ENCODE peak calls at places on chromosomes 6 and 20, in seven cellular contexts. Y is PC-3, T is psoas muscle, K is endothelial cell, L is brain microvascular endothelial cell, I is GM13977, G is AG04450. O is an unnamed sample.
A peak's percentile ranks its signal among the peaks of the same experiment; 100 is the strongest.

GRCh38 chr6:89311853-89312531 is 3.1 kb downstream of the GABRR2 start:
- DNase-seq in K (peak; percentile 54), Y (peak; percentile 48), G (no peak), T (peak; percentile 68), I (no peak), L (peak; percentile 33), O (no peak)

GRCh38 chr6:22643780-22644179 is 74.4 kb downstream of the HDGFL1 start:
- DNase-seq in G (no peak), L (no peak), T (no peak), Y (no peak), K (no peak), I (no peak), O (no peak)

GRCh38 chr6:53005667-53006250 is 10.7 kb upstream of the GSTA4 start:
- DNase-seq in G (no peak), I (no peak), Y (no peak), L (no peak), K (no peak), T (no peak), O (no peak)

GRCh38 chr6:83430606-83431544 is at the start of gene ME1:
- DNase-seq in Y (peak; percentile 88), I (peak; percentile 74), G (peak; percentile 43), L (peak; percentile 78), K (peak; percentile 63), T (peak; percentile 93), O (peak; percentile 81)

GRCh38 chr6:151036869-151037680 is 171.6 kb downstream of the MTHFD1L start:
- DNase-seq in G (no peak), T (no peak), K (no peak), Y (peak; percentile 67), I (no peak), L (peak; percentile 82), O (no peak)

GRCh38 chr20:36548006-36548315 is 6.6 kb downstream of the MYL9 start:
- DNase-seq in K (peak; percentile 40), I (no peak), Y (no peak), G (no peak), T (peak; percentile 50), L (no peak), O (peak; percentile 10)

GRCh38 chr6:52254731-52255378 is 10.6 kb upstream of the IL17F start:
- DNase-seq in L (no peak), G (no peak), Y (no peak), T (no peak), I (no peak), K (no peak), O (peak; percentile 25)

GRCh38 chr6:161133973-161134372 is 139.9 kb downstream of the AGPAT4 start:
- DNase-seq in K (no peak), L (no peak), Y (no peak), G (no peak), I (no peak), T (no peak), O (no peak)

GRCh38 chr6:56172144-56172543 is 75.2 kb downstream of the COL21A1 start:
- DNase-seq in G (no peak), L (no peak), Y (no peak), I (no peak), K (no peak), T (no peak), O (no peak)

GRCh38 chr6:3405182-3405518 is 51.7 kb downstream of the SLC22A23 start:
- DNase-seq in I (no peak), K (no peak), T (no peak), L (no peak), Y (peak; percentile 51), G (no peak), O (no peak)

GRCh38 chr6:81895511-81896185 is 143.2 kb upstream of the TENT5A start:
- DNase-seq in L (peak; percentile 81), Y (peak; percentile 53), I (no peak), K (no peak), G (peak; percentile 59), T (no peak), O (no peak)

GRCh38 chr6:17899491-17899890 is 87.9 kb downstream of the KIF13A start:
- DNase-seq in I (no peak), Y (no peak), G (no peak), K (no peak), L (no peak), T (no peak), O (no peak)

GRCh38 chr6:156773476-156773875 is 3.7 kb upstream of the ARID1B start:
- DNase-seq in T (no peak), Y (no peak), I (no peak), K (no peak), L (no peak), G (no peak), O (no peak)

DNA sequence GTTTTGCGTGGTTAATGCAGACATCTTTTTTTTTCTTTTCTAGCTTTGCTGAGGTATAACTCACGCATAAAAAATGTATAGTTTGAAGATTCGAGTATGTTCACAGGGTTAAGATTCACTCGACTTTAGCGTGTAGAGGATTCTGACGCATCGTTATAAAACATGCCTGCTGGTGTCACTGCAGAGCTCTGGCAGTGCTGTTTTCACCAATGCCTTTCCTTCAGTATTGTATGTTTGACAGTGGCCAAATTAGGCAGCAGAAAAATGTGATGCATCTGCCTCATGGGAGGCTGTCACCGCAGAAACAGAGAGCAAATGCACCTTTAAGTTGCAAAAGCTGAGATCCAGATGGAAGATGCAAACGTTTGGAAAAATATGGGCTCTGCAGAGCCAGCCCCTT is 18.0 kb upstream of the SIRPB2 start:
- DNase-seq in Y (peak; percentile 90), T (no peak), K (peak; percentile 25), I (peak; percentile 40), L (peak; percentile 47), G (no peak), O (peak; percentile 19)
- TF ChIP-seq CTCF in Y (peak; percentile 89), T (peak; percentile 9), K (peak; percentile 22), I (peak; percentile 53), L (peak; percentile 60), G (peak; percentile 39), O (peak; percentile 44)

GRCh38 chr6:15685629-15686028 is 22.8 kb upstream of the DTNBP1 start:
- DNase-seq in G (no peak), K (no peak), I (no peak), L (no peak), T (no peak), Y (no peak), O (no peak)

GRCh38 chr6:15689586-15690450 is 27.0 kb upstream of the DTNBP1 start:
- DNase-seq in I (no peak), T (no peak), K (no peak), G (no peak), L (no peak), Y (no peak), O (no peak)

GRCh38 chr6:15690451-15690961 is 27.7 kb upstream of the DTNBP1 start:
- DNase-seq in T (no peak), L (no peak), I (no peak), Y (peak; percentile 11), G (no peak), K (no peak), O (no peak)

DNA sequence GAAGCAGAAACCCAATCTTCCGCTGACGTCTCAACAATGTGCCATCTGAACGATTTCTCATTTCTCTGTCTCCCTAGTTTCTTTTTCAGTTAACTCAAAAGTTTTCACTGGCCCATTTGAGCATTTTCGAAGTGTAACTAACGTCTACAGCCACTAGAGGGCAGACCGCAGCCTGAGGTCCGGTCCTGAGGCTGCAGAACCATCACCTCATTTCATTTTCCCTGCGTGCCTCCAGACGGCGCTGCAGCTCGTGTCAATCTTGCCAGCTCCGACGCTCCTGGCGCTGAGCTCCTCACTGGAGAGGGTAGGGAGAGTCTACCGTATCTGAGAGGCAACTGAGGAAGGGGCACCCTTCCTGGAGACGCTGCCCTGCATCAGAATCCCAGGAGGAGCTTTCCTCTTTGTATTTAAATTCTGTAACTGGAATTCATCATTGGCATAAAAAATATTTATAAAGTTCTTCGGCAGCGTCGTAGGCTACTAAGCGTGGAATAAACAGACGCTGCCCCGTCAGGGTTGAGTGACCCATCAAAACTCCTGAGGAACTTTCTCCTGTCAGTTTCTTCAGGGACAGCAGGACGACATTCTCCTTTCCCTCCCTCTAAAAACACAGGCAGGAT is 28.5 kb upstream of the DTNBP1 start:
- DNase-seq in I (peak; percentile 88), L (peak; percentile 81), G (peak; percentile 71), Y (peak; percentile 92), T (peak; percentile 92), K (peak; percentile 78), O (peak; percentile 88)
- TF ChIP-seq CTCF in I (peak; percentile 100), L (peak; percentile 100), G (peak; percentile 100), Y (peak; percentile 99), T (peak; percentile 100), K (peak; percentile 100), O (peak; percentile 99)

GRCh38 chr20:38445402-38445801 is 10.3 kb upstream of the SNHG17 start:
- DNase-seq in I (no peak), Y (no peak), L (no peak), K (no peak), T (no peak), G (no peak), O (no peak)

GRCh38 chr20:38447931-38448675 is 13.0 kb upstream of the SNHG17 start:
- DNase-seq in K (no peak), T (no peak), L (no peak), Y (no peak), G (no peak), I (no peak), O (no peak)

GRCh38 chr20:38445901-38446425 is 10.8 kb upstream of the SNHG17 start:
- DNase-seq in G (no peak), I (no peak), K (no peak), Y (no peak), L (no peak), T (no peak), O (no peak)

GRCh38 chr20:38447251-38447661 is 12.1 kb upstream of the SNHG17 start:
- DNase-seq in T (no peak), L (no peak), Y (no peak), I (no peak), K (no peak), G (no peak), O (no peak)

DNA sequence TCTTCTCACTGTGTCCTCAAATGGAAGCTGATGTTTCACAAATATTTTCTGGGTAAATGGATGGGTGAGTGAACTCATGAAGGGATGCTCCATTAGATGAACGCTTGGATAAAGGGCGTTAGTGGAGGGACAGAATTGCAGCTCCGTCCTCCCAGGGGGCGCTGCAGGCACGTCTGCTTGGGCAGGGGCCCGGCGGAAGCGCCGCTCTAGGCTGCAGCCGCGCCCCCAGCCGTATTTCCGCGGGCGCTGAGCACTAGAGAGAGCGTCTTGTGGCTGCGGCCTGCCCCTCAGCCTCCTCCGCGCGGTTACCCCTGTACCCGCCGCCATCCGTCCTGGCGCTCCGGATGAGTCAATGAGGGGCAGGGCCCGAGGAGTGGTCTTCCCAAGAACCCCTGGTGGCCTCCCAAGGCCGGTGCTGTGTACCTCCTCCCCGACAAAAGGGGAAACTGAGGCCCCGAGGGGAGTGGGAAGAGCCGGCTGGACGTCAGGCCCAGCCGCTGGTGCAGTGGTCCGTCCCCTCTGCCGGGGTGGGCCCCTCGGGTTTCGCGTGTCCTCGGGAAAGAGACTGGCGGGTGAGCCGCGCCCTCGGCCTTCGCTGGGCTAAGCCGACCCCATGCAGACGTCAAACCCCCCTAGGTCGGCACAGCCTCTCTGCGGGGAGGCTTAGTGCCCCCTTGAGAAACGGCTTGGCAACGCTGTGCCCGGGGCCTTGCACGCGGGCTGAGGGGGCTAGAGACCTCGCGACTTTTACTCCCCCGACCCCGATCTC is 11.5 kb upstream of the SNHG17 start:
- DNase-seq in K (peak; percentile 96), I (peak; percentile 88), L (peak; percentile 88), T (peak; percentile 96), G (peak; percentile 90), Y (peak; percentile 92), O (peak; percentile 92)
- TF ChIP-seq CTCF in K (peak; percentile 88), I (peak; percentile 97), L (peak; percentile 91), T (peak; percentile 84), G (peak; percentile 94), Y (peak; percentile 94), O (peak; percentile 96)

DNA sequence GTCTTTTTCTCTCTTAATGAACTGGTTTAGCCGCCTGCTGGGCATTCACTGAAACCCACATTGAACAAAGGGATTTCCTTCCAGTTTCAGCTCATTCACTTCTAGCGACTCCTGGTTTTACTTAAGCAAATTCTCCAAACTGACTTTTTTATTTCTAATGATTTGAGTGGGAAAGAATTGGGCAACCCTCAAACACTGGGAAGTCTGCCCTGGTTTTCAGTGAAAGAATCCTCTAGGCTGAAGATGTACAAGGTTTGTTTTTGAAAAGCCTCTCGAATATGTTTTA is 45.5 kb downstream of the PLAGL1 start:
- DNase-seq in G (no peak), K (peak; percentile 31), I (no peak), Y (no peak), T (no peak), L (peak; percentile 11), O (no peak)
- TF ChIP-seq CTCF in G (peak; percentile 60), K (peak; percentile 74), I (no peak), Y (peak; percentile 10), T (peak; percentile 20), L (peak; percentile 64), O (no peak)